ENCODE peak calls at places on chromosomes 13 and 19, in eight cellular contexts. E, J, O, T, K, F, P and S are unnamed samples.

GRCh38 chr19:11291991-11292390 is 4.0 kb upstream of the TSPAN16 start:
- DNase-seq in T (no peak), P (no peak), E (no peak), K (no peak), F (no peak), J (no peak), O (no peak), S (no peak)

GRCh38 chr13:73057284-73058025 is 1.4 kb upstream of the KLF5 start:
- DNase-seq in T (no peak), O (peak; percentile 79), K (no peak), F (no peak), J (no peak), P (no peak), E (no peak), S (peak; percentile 75)

GRCh38 chr19:58128041-58128685 is 22.4 kb downstream of the ZNF329 start:
- DNase-seq in F (no peak), T (no peak), E (no peak), J (no peak), P (no peak), O (peak; percentile 7), K (no peak), S (no peak)

GRCh38 chr19:18433735-18434398 is 4.1 kb downstream of the ISYNA1 start:
- DNase-seq in K (no peak), F (no peak), E (no peak), O (no peak), P (no peak), T (no peak), J (peak; percentile 67), S (no peak)

GRCh38 chr13:34513526-34513925 is 428.5 kb upstream of the NBEA start:
- DNase-seq in T (no peak), P (no peak), F (no peak), E (no peak), J (no peak), K (no peak), O (no peak), S (no peak)

GRCh38 chr19:42271861-42272534 is 2.9 kb downstream of the CIC start:
- DNase-seq in E (no peak), J (no peak), K (peak; percentile 66), T (no peak), P (no peak), F (no peak), O (no peak), S (no peak)

GRCh38 chr19:14089412-14089661 is 1.2 kb downstream of the SAMD1 start:
- DNase-seq in F (no peak), O (peak; percentile 21), K (no peak), J (no peak), E (no peak), T (no peak), P (peak; percentile 60), S (no peak)

GRCh38 chr19:36950335-36951119 is 34.4 kb downstream of the ZNF568 start:
- DNase-seq in E (no peak), J (no peak), T (no peak), O (no peak), K (no peak), F (no peak), P (no peak), S (no peak)

GRCh38 chr19:19741184-19741583 is 8.3 kb upstream of the ZNF14 start:
- DNase-seq in J (no peak), T (no peak), O (no peak), P (no peak), K (no peak), F (no peak), E (no peak), S (no peak)

GRCh38 chr13:44331912-44332840 is 41.4 kb upstream of the SERP2 start:
- DNase-seq in T (peak; percentile 75), E (peak; percentile 61), J (peak; percentile 72), F (no peak), K (peak; percentile 89), P (no peak), O (peak; percentile 24), S (no peak)

GRCh38 chr13:38735655-38736440 is 49.0 kb downstream of the FREM2 start:
- DNase-seq in T (no peak), P (no peak), E (no peak), O (no peak), K (no peak), F (no peak), J (no peak), S (no peak)

GRCh38 chr13:74128171-74128767 is 5.9 kb downstream of the KLF12 start:
- DNase-seq in E (no peak), F (no peak), K (no peak), J (no peak), T (peak; percentile 16), P (no peak), O (no peak), S (no peak)

GRCh38 chr13:48730971-48731658 is 77.4 kb downstream of the CYSLTR2 start:
- DNase-seq in T (no peak), O (peak; percentile 44), P (peak; percentile 17), J (no peak), F (no peak), K (no peak), E (no peak), S (no peak)

GRCh38 chr13:106467406-106468122 is 67.9 kb downstream of the EFNB2 start:
- DNase-seq in T (no peak), K (no peak), P (no peak), J (no peak), E (no peak), F (no peak), O (no peak), S (no peak)

GRCh38 chr19:11342429-11342828 is 3.0 kb upstream of the RAB3D start:
- DNase-seq in O (no peak), K (no peak), E (no peak), T (no peak), J (no peak), P (no peak), F (no peak), S (no peak)

GRCh38 chr19:58544591-58545285 is 874 bp downstream of the TRIM28 start:
- DNase-seq in T (no peak), P (peak; percentile 49), J (no peak), O (peak; percentile 55), E (no peak), F (peak; percentile 64), K (no peak), S (peak; percentile 50)

DNA sequence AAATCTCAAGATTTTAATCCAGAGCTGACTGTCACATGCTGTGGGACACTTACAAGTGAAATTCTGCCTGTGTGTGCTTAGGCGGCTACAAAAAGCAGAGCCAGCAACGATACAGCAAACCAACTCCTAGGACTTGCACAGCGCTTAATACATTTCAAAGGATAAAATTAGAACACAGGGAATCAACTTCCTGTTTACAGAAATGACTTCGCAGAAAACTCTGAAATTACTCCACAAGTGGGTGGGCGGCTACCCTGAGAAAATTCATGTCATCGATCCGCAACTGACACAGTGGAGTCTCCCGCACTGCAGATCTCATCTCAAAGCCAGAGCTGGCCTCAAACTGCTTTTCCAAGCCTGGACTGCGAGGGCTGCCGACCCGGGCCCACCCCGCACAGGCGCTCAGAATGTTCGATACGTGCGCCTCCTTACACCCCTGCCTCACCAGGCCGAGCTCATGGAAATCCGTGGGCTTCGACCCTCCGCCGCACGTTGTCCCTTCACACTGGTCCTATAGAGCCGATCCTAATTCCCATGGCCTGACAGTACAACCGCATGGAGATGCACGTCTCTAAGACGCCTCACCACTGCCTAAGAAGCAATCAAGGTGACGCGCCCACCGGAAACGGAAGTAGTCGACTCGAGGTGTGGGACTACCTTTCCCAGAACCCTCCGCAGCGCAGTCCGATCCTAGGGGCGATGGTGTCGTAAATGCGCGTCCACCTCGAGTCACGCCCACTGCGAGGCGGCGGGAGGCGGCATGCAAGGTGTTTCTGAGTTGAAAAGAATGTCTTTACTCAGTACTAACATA is at the start of gene ZNF229:
- DNase-seq in K (peak; percentile 87), J (peak; percentile 95), O (peak; percentile 65), T (peak; percentile 87), P (peak; percentile 81), E (peak; percentile 11), F (peak; percentile 33), S (peak; percentile 92)
- H3K4me3 ChIP-seq in K (peak within 1 kb of the TSS; percentile 54), J (peak within 1 kb of the TSS; percentile 76), O (peak within 1 kb of the TSS; percentile 64), T (peak within 1 kb of the TSS; percentile 91), P (peak within 1 kb of the TSS; percentile 54), E (peak within 1 kb of the TSS; percentile 73), F (no peak within 1 kb of the TSS), S (peak within 1 kb of the TSS; percentile 62)

DNA sequence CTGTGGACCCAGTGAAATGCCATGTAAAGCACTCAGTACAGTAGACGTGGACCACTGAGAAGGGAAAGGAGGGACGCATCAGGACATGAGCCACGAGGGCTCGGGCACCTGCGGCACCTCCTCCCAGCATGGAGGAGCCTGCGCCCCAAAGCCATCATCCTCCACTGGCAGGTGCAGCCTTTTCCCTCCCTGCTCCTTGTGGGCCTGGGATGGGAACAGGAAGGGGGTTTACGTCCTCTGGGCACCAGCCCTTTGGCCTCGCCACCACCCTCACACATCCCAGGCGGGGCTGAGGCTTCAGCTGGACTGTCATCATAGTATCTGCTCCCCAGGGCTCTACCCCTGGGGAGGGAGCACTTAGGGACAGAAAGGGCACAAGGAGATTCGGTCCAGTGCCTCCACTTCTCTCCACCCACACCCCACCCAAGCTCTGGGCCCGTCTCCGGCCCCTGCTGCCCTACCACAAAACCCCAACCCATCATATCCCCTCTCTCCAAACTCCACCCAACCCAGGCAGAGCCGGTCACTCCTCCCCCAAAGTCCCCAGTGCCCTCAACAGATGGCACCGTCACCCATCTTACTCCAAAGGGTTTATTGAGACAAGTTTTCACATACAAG is 2.1 kb upstream of the PRKD2 start:
- DNase-seq in K (no peak), P (no peak), O (no peak), J (no peak), E (no peak), F (no peak), T (no peak), S (no peak)
- H3K27ac ChIP-seq in K (peak overlapping the region; percentile 95), P (peak overlapping the region; percentile 92), O (no peak overlapping the region), J (no peak overlapping the region), E (peak overlapping the region; percentile 87), F (peak overlapping the region; percentile 95), T (no peak overlapping the region), S (no peak overlapping the region)

GRCh38 chr19:33685541-33685940 is 63.8 kb downstream of the CHST8 start:
- DNase-seq in K (peak; percentile 35), O (no peak), E (no peak), P (no peak), T (no peak), J (no peak), F (no peak), S (no peak)
- H3K4me3 ChIP-seq in K (no peak overlapping the region), O (no peak overlapping the region), E (no peak overlapping the region), P (no peak overlapping the region), T (no peak overlapping the region), J (no peak overlapping the region), F (no peak overlapping the region), S (no peak overlapping the region)

GRCh38 chr13:50072676-50073075 is 57.4 kb downstream of the KCNRG start:
- DNase-seq in J (no peak), P (no peak), T (no peak), F (no peak), K (no peak), O (no peak), E (no peak), S (no peak)

GRCh38 chr13:50078512-50079277 is 63.5 kb downstream of the KCNRG start:
- DNase-seq in P (no peak), E (no peak), T (no peak), K (no peak), O (no peak), F (no peak), J (no peak), S (no peak)

GRCh38 chr13:50074843-50075242 is 59.6 kb downstream of the KCNRG start:
- DNase-seq in K (no peak), E (no peak), O (no peak), T (no peak), F (peak; percentile 12), J (no peak), P (peak; percentile 51), S (no peak)

GRCh38 chr13:50073340-50073739 is 58.1 kb downstream of the KCNRG start:
- DNase-seq in O (no peak), E (no peak), P (no peak), F (no peak), T (no peak), J (no peak), K (no peak), S (no peak)

GRCh38 chr13:50075619-50076097 is 60.4 kb downstream of the KCNRG start:
- DNase-seq in P (peak; percentile 19), K (no peak), O (no peak), T (no peak), J (no peak), E (no peak), F (no peak), S (no peak)
- H3K27ac ChIP-seq in P (peak overlapping the region; percentile 37), K (peak overlapping the region; percentile 98), O (no peak overlapping the region), T (no peak overlapping the region), J (no peak overlapping the region), E (peak overlapping the region; percentile 89), F (no peak overlapping the region), S (peak overlapping the region; percentile 11)